ENCODE peak calls at places on chromosomes 5 and 9, in four cellular contexts. H is fibroblast of mammary gland, X is choroid plexus epithelial cell, U is tibial artery. P is an unnamed sample.

GRCh38 chr9:23153058-23153457 is 673.0 kb downstream of the ELAVL2 start:
- DNase-seq in H (no peak), X (no peak), U (no peak), P (no peak)

GRCh38 chr9:95317119-95317892 is at the start of gene FANCC:
- DNase-seq in H (peak), X (peak), U (peak), P (peak)

GRCh38 chr9:116416421-116416820 is 262.8 kb downstream of the PAPPA start:
- DNase-seq in H (no peak), X (no peak), U (no peak), P (no peak)

GRCh38 chr5:15459200-15459599 is 40.8 kb upstream of the FBXL7 start:
- DNase-seq in H (no peak), X (no peak), U (no peak), P (no peak)

GRCh38 chr5:158285771-158286170 is 426.8 kb upstream of the CLINT1 start:
- DNase-seq in H (no peak), X (no peak), U (no peak), P (no peak)

GRCh38 chr5:12330381-12330780 is 426.1 kb upstream of the CTNND2 start:
- DNase-seq in H (no peak), X (no peak), U (no peak), P (no peak)

GRCh38 chr5:100900796-100901731 is 2.0 kb downstream of the ST8SIA4 start:
- DNase-seq in H (peak), X (peak), U (peak), P (peak)

GRCh38 chr9:35728041-35728971 is 3.7 kb downstream of the TLN1 start:
- DNase-seq in H (peak), X (peak), U (peak), P (peak)

GRCh38 chr5:171450423-171451246 is 31.2 kb downstream of the FGF18 start:
- DNase-seq in H (peak), X (peak), U (peak), P (peak)

GRCh38 chr5:39376293-39376714 is 12.0 kb upstream of the C9 start:
- DNase-seq in H (peak), X (peak), U (no peak), P (no peak)

GRCh38 chr5:95595289-95595931 is 24.5 kb upstream of the GPR150 start:
- DNase-seq in H (no peak), X (no peak), U (no peak), P (no peak)

GRCh38 chr5:28414619-28415018 is 1376.2 kb upstream of the CDH9 start:
- DNase-seq in H (no peak), X (no peak), U (no peak), P (no peak)

GRCh38 chr9:136463578-136463977 is 19.3 kb downstream of the SEC16A start:
- DNase-seq in H (no peak), X (no peak), U (no peak), P (no peak)

GRCh38 chr5:14397717-14398116 is 183.9 kb upstream of the OTULINL start:
- DNase-seq in H (peak), X (peak), U (no peak), P (no peak)

GRCh38 chr5:175873090-175873454 is 1.7 kb downstream of the CPLX2 start:
- DNase-seq in H (no peak), X (peak), U (no peak), P (no peak)

GRCh38 chr5:105563842-105564241 is 2001.3 kb upstream of the NUDT12 start:
- DNase-seq in H (no peak), X (no peak), U (no peak), P (no peak)

GRCh38 chr5:72378636-72379289 is 58.6 kb downstream of the PTCD2 start:
- DNase-seq in H (peak), X (peak), U (peak), P (peak)

GRCh38 chr9:92295827-92296258 is 2.3 kb upstream of the IARS1 start:
- DNase-seq in H (no peak), X (no peak), U (no peak), P (no peak)

GRCh38 chr5:54013556-54014157 is 296.7 kb downstream of the ARL15 start:
- DNase-seq in H (peak), X (peak), U (peak), P (peak)

GRCh38 chr9:33988219-33988890 is 60.3 kb downstream of the UBAP2 start:
- DNase-seq in H (peak), X (no peak), U (no peak), P (no peak)

GRCh38 chr5:162209005-162209605 is 141.5 kb downstream of the GABRG2 start:
- DNase-seq in H (no peak), X (peak), U (no peak), P (no peak)

GRCh38 chr9:120900821-120901220 is 23.8 kb upstream of the PHF19 start:
- DNase-seq in H (no peak), X (no peak), U (no peak), P (no peak)

GRCh38 chr5:163459465-163459887 is 426 bp downstream of the NUDCD2 start:
- DNase-seq in H (no peak), X (peak), U (no peak), P (no peak)

GRCh38 chr5:163460562-163461176 is at the start of gene HMMR:
- DNase-seq in H (no peak), X (peak), U (peak), P (no peak)

GRCh38 chr5:163458778-163459405 is 1.0 kb downstream of the NUDCD2 start:
- DNase-seq in H (no peak), X (no peak), U (no peak), P (no peak)

GRCh38 chr5:163463063-163463435 is 2.6 kb downstream of the HMMR start:
- DNase-seq in H (no peak), X (no peak), U (no peak), P (no peak)

GRCh38 chr5:163459888-163460561 is at the start of gene NUDCD2:
- DNase-seq in H (peak), X (peak), U (peak), P (peak)
- TF ChIP-seq CTCF in H (no peak), X (peak), U (no peak), P (peak)

GRCh38 chr9:124805186-124805585 is 28.3 kb downstream of the OLFML2A start:
- DNase-seq in H (no peak), X (no peak), U (no peak), P (no peak)

GRCh38 chr9:124801356-124801755 is 24.4 kb downstream of the OLFML2A start:
- DNase-seq in H (no peak), X (no peak), U (no peak), P (no peak)

GRCh38 chr9:124800306-124801259 is 23.6 kb downstream of the OLFML2A start:
- DNase-seq in H (peak), X (peak), U (peak), P (no peak)

GRCh38 chr9:124803911-124804310 is 27.0 kb downstream of the OLFML2A start:
- DNase-seq in H (no peak), X (no peak), U (no peak), P (no peak)

DNA sequence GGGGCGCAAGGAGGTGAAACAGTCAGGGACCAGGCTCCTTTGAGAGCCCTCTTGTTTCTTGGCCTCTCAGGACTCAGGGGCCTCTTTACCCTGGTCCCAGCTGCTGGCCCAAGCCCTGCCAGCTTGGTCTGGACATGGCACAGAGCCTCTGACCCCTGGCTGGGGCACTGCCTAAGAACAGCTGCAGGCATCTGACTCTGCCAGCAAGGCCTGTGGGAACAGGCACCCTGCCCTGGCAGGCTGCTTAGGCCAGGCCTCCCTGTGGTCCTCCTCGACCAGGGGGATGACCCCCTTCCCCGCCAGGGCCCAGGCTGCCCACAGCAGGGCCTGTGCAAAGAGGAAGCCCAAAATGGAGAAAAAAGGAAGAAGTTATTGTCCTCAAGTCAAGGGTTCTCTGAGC is 25.5 kb downstream of the OLFML2A start:
- DNase-seq in H (no peak), X (no peak), U (no peak), P (no peak)
- TF ChIP-seq CTCF in H (no peak), X (no peak), U (no peak), P (no peak)

DNA sequence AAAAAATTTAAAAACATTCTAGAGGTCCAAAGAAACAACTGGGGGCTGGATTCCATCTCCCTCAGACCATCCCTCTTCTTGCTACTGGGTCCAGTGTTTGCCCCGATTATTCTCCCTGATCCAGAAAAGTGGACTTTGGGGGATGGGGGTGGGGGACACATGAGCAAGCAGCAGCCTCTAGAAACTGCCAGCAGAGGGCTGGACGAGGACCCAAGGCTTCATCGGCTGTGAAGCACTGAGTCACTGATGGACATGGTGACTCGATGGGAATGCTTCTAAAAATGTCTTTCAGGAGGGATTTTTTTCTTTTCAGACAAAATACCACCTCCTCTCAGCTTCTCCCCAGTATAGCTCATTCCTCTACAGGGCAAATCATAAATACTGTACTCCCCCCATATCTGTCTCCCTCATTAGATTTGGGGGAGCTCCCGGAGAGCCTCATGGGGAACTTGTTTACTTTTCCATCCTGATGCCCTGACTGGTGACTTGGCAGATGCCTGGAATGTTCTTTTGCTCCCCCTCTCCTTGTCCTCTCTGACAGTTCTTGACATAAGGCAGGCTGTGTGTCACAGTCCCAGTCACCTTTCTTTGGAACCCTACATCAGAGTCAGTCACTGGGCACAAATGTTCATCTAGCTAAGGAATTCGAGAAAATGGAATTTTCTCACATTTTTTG is 67.2 kb upstream of the STC2 start:
- DNase-seq in H (peak), X (peak), U (no peak), P (no peak)
- TF ChIP-seq CTCF in H (peak), X (peak), U (peak), P (no peak)

GRCh38 chr9:115254217-115254616 is 136.3 kb upstream of the TNC start:
- DNase-seq in H (no peak), X (no peak), U (no peak), P (no peak)

GRCh38 chr9:115254781-115255180 is 136.8 kb upstream of the TNC start:
- DNase-seq in H (peak), X (no peak), U (no peak), P (no peak)

DNA sequence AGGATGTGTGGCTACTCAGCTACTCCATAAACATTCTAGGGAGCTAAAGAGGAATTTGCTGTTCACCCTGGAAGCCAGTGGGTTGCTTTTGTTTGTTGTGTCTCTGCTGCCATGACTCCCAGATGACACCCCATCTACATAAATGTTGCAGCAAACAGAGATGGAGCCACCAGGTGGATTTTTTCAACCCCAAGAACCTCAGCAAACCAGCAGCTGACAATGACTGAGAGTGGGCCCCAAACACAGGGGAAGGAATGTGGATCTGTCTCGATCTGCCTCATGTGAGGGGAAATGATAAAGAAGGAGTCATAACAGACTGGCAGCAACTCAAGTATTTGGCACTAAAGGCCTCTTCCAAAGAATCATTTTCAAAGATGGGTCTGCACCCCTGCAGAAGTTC is 132.7 kb upstream of the TNC start:
- DNase-seq in H (peak), X (peak), U (no peak), P (no peak)
- TF ChIP-seq CTCF in H (no peak), X (no peak), U (no peak), P (no peak)

GRCh38 chr9:127905788-127906191 is 6.4 kb upstream of the ST6GALNAC6 start:
- DNase-seq in H (no peak), X (no peak), U (no peak), P (no peak)

GRCh38 chr9:127904888-127905728 is 5.7 kb upstream of the ST6GALNAC6 start:
- DNase-seq in H (no peak), X (no peak), U (no peak), P (no peak)

GRCh38 chr9:127904518-127904887 is 5.1 kb upstream of the ST6GALNAC6 start:
- DNase-seq in H (no peak), X (no peak), U (no peak), P (no peak)

GRCh38 chr9:127907867-127908659 is 8.7 kb upstream of the ST6GALNAC6 start:
- DNase-seq in H (no peak), X (no peak), U (no peak), P (no peak)

GRCh38 chr9:127903557-127904475 is 4.4 kb upstream of the ST6GALNAC6 start:
- DNase-seq in H (no peak), X (no peak), U (peak), P (peak)
- TF ChIP-seq CTCF in H (no peak), X (no peak), U (no peak), P (no peak)

GRCh38 chr5:140857987-140858240 is 2.2 kb downstream of the PCDHA10 start:
- DNase-seq in H (no peak), X (no peak), U (no peak), P (no peak)

GRCh38 chr5:140857177-140857986 is 1.7 kb downstream of the PCDHA10 start:
- DNase-seq in H (no peak), X (no peak), U (no peak), P (no peak)

GRCh38 chr5:140855772-140856674 is at the start of gene PCDHA10:
- DNase-seq in H (peak), X (no peak), U (no peak), P (no peak)
- TF ChIP-seq CTCF in H (peak), X (no peak), U (no peak), P (no peak)

DNA sequence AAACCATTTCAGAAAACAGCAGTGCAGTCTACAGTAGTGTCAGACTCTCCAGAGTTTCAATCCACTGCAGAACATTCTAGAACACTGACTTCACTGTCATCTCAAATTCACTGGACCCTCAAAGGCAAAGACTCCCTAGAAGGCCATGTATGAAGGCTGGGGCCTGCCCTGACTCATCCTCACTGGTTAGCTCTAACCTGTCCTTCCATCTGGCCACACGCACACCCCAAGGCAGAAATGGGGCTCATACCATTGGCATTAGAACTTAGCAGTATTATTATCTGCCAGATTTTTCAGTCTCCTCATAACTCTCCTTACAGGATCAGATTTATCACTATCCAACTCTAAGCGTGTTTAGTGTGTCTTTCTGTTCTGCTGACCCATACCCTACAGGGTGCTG is 20.4 kb downstream of the S1PR3 start:
- DNase-seq in H (no peak), X (no peak), U (no peak), P (no peak)
- TF ChIP-seq CTCF in H (no peak), X (no peak), U (no peak), P (no peak)

GRCh38 chr5:89399553-89399952 is 516.6 kb upstream of the MEF2C start:
- DNase-seq in H (peak), X (peak), U (no peak), P (no peak)
- TF ChIP-seq CTCF in H (no peak), X (no peak), U (no peak), P (no peak)

DNA sequence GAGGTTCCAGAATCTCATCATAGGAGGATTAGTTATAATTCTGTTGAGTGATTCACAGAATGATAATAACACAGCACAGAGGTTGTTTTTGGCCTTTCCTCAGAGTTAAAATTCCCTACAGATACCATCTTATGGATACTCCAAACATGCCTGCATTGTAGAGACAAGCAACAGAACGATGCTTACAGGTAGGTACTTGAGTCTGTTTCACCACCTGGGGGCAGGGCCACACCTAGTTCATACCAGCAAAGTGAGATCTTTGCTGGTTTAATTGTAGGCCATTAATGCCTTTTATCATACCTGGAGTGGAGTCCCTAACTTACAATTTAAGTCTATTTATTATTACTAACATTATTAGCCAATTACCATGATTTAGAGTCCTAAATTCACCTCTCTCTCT is 416.5 kb upstream of the TLE4 start:
- DNase-seq in H (no peak), X (no peak), U (no peak), P (no peak)
- TF ChIP-seq CTCF in H (no peak), X (no peak), U (no peak), P (no peak)

GRCh38 chr5:110727025-110727314 is 499 bp upstream of the TMEM232 start:
- DNase-seq in H (peak), X (peak), U (no peak), P (no peak)
- TF ChIP-seq CTCF in H (peak), X (peak), U (no peak), P (no peak)

P was measured in right atrium auricular region.